ENCODE peak calls at places on chromosomes 7 and 10, in ten cellular contexts. V, D, Y, G, I, X, N, C, F and B are unnamed samples.

GRCh38 chr7:12322903-12323300 is 80.8 kb downstream of the VWDE start:
- DNase-seq in V (no peak), D (no peak), Y (no peak), G (no peak), I (no peak), X (no peak), N (no peak), C (no peak), F (no peak), B (no peak)

GRCh38 chr7:2452074-2452507 is 24.1 kb downstream of the GRIFIN start:
- DNase-seq in V (no peak), D (no peak), Y (no peak), G (no peak), I (peak; percentile 73), X (no peak), N (no peak), C (peak; percentile 51), F (no peak), B (peak; percentile 75)

GRCh38 chr7:129264534-129264933 is 39.7 kb downstream of the AHCYL2 start:
- DNase-seq in V (no peak), D (no peak), Y (no peak), G (no peak), I (no peak), X (no peak), N (no peak), C (peak; percentile 30), F (no peak), B (no peak)

GRCh38 chr7:13262929-13263530 is 575.6 kb downstream of the ARL4A start:
- DNase-seq in V (no peak), D (no peak), Y (no peak), G (no peak), I (peak; percentile 6), X (peak; percentile 40), N (no peak), C (peak; percentile 51), F (no peak), B (peak; percentile 5)

GRCh38 chr7:83305027-83305426 is 142.3 kb upstream of the PCLO start:
- DNase-seq in V (no peak), D (no peak), Y (no peak), G (no peak), I (no peak), X (no peak), N (no peak), C (no peak), F (no peak), B (no peak)

GRCh38 chr10:33327750-33328149 is 6.7 kb downstream of the NRP1 start:
- DNase-seq in V (no peak), D (no peak), Y (no peak), G (no peak), I (no peak), X (peak; percentile 19), N (no peak), C (peak; percentile 46), F (no peak), B (no peak)

GRCh38 chr7:48781783-48782182 is 142.6 kb upstream of the CDC14C start:
- DNase-seq in V (no peak), D (no peak), Y (no peak), G (no peak), I (no peak), X (no peak), N (no peak), C (no peak), F (no peak), B (no peak)

GRCh38 chr10:52106895-52107294 is 207.2 kb upstream of the DKK1 start:
- DNase-seq in V (no peak), D (no peak), Y (no peak), G (no peak), I (no peak), X (peak; percentile 30), N (no peak), C (peak; percentile 59), F (no peak), B (no peak)

GRCh38 chr10:84214046-84214572 is 11.2 kb downstream of the LRIT2 start:
- DNase-seq in V (peak; percentile 57), D (no peak), Y (peak; percentile 21), G (no peak), I (no peak), X (no peak), N (no peak), C (no peak), F (no peak), B (no peak)

GRCh38 chr10:84217746-84218145 is 7.6 kb downstream of the LRIT2 start:
- DNase-seq in V (peak; percentile 15), D (no peak), Y (no peak), G (no peak), I (no peak), X (no peak), N (no peak), C (no peak), F (no peak), B (no peak)

GRCh38 chr10:84213076-84213475 is 12.3 kb downstream of the LRIT2 start:
- DNase-seq in V (peak; percentile 27), D (no peak), Y (no peak), G (no peak), I (no peak), X (no peak), N (no peak), C (no peak), F (no peak), B (no peak)

GRCh38 chr10:84214612-84215235 is 10.6 kb downstream of the LRIT2 start:
- DNase-seq in V (peak; percentile 15), D (no peak), Y (peak; percentile 75), G (peak; percentile 57), I (peak; percentile 68), X (peak; percentile 60), N (no peak), C (peak; percentile 84), F (no peak), B (peak; percentile 67)

DNA sequence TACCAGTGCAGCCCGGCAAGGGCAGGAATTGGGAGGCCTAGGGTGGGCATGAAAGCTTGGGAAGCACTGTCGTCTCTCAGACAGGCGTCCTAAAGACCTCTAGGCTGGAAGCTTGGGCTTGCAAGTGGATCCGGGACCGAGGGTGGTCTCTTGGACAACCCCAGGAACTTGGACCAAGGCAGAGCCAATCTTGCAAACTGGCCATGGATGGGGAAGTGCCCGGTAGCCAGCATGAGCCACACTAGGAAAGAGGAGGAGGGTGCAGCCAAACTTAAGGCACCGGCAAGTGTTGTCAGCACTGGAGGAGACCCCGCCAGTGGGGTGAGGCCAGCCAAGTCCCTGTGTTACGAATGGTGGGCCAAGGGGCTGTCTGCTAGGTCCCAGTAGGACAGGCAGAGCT is 8.5 kb downstream of the LRIT2 start:
- DNase-seq in V (peak; percentile 47), D (no peak), Y (no peak), G (no peak), I (no peak), X (no peak), N (no peak), C (no peak), F (no peak), B (no peak)
- TF ChIP-seq CTCF in V (no peak), D (no peak), Y (no peak), G (no peak), I (no peak), X (no peak), N (no peak), C (no peak), F (no peak), B (no peak)

GRCh38 chr7:100949931-100950443 is 653 bp downstream of the MUC3A start:
- DNase-seq in V (no peak), D (no peak), Y (no peak), G (peak; percentile 23), I (no peak), X (peak; percentile 17), N (no peak), C (no peak), F (no peak), B (no peak)
- TF ChIP-seq CTCF in V (no peak), D (no peak), Y (no peak), G (no peak), I (no peak), X (no peak), N (no peak), C (no peak), F (no peak), B (no peak)

GRCh38 chr7:122412886-122413285 is 108.3 kb upstream of the FEZF1 start:
- DNase-seq in V (no peak), D (no peak), Y (no peak), G (no peak), I (no peak), X (no peak), N (peak; percentile 49), C (no peak), F (peak; percentile 31), B (no peak)

GRCh38 chr7:122413339-122413738 is 108.8 kb upstream of the FEZF1 start:
- DNase-seq in V (no peak), D (no peak), Y (no peak), G (no peak), I (no peak), X (no peak), N (no peak), C (no peak), F (no peak), B (no peak)

GRCh38 chr7:122415510-122415909 is 111.0 kb upstream of the FEZF1 start:
- DNase-seq in V (no peak), D (no peak), Y (no peak), G (no peak), I (no peak), X (no peak), N (no peak), C (no peak), F (no peak), B (no peak)

GRCh38 chr7:122416316-122416925 is 111.9 kb upstream of the FEZF1 start:
- DNase-seq in V (no peak), D (no peak), Y (no peak), G (no peak), I (no peak), X (no peak), N (no peak), C (no peak), F (no peak), B (no peak)

DNA sequence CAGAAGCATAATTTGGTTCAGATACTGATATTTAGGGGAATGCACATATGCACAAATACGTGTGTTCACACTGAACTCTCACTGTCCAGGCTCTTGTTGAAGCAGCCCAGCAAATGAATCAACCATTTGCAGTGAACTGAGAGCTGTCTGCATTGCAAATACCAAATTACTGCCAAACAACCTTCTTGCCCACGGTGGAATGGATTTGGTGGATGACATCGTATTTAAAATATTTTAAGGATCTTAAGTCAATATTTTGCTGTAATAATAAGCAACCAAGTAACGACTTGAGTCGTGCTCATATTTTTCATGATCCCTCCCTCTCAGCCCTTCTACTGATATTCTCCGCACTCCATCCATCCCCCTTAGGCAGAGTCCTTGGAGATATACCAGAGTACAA is 107.9 kb upstream of the FEZF1 start:
- DNase-seq in V (no peak), D (no peak), Y (no peak), G (no peak), I (no peak), X (no peak), N (no peak), C (no peak), F (no peak), B (no peak)
- TF ChIP-seq CTCF in V (no peak), D (no peak), Y (no peak), G (no peak), I (no peak), X (no peak), N (no peak), C (no peak), F (no peak), B (no peak)

DNA sequence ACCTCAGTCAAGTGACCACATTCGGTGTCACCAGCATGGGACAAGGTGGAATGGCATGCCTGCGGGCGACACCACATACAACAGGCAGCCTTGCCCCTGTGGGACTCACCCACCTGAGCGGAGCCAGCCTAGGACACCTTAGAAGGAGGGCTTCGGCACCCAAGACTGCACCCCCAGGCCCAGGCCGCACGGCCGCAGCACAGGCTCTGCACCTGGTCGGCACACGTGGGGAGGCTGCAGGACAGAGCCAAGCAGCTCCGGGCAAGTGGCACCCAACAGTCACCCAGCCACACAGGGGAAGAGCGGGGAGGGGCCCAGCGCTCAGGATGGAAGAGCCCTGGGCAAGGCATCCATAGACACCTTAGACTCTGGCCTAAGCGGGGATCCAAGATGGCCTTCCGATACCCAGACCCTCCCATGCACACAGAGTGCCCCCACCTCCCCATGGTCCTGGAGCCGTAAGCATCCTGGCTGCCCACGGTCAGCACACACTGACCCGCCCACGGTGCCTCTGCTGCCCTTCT is 16.1 kb upstream of the GPER1 start:
- DNase-seq in V (no peak), D (no peak), Y (no peak), G (no peak), I (no peak), X (no peak), N (no peak), C (no peak), F (no peak), B (no peak)
- TF ChIP-seq CTCF in V (no peak), D (no peak), Y (no peak), G (no peak), I (no peak), X (no peak), N (no peak), C (no peak), F (no peak), B (no peak)